ENCODE peak calls at places on chromosomes 5 and 9, in seven cellular contexts. One of them, this sample, is unnamed.

GRCh38 chr9:125100822-125101221 is 42.5 kb downstream of the SCAI start:
- DNase-seq in mucosa of descending colon: no peak
- DNase-seq in neural progenitor cell: no peak
- DNase-seq in PC-3: no peak
- DNase-seq in astrocyte: no peak
- DNase-seq in left ventricle myocardium inferior: no peak
- DNase-seq in MCF 10A: no peak
- DNase-seq in this sample: no peak

GRCh38 chr5:103475629-103476240 is 86.9 kb downstream of the NUDT12 start:
- DNase-seq in mucosa of descending colon: no peak
- DNase-seq in neural progenitor cell: peak; percentile 42
- DNase-seq in PC-3: peak; percentile 91
- DNase-seq in astrocyte: peak; percentile 17
- DNase-seq in left ventricle myocardium inferior: no peak
- DNase-seq in MCF 10A: peak; percentile 59
- DNase-seq in this sample: peak; percentile 5

GRCh38 chr5:135964670-135965320 is 10.0 kb upstream of the LECT2 start:
- DNase-seq in mucosa of descending colon: no peak
- DNase-seq in neural progenitor cell: no peak
- DNase-seq in PC-3: no peak
- DNase-seq in astrocyte: peak; percentile 58
- DNase-seq in left ventricle myocardium inferior: no peak
- DNase-seq in MCF 10A: no peak
- DNase-seq in this sample: no peak

GRCh38 chr9:98406469-98406868 is 151.0 kb upstream of the TBC1D2 start:
- DNase-seq in mucosa of descending colon: no peak
- DNase-seq in neural progenitor cell: no peak
- DNase-seq in PC-3: no peak
- DNase-seq in astrocyte: no peak
- DNase-seq in left ventricle myocardium inferior: no peak
- DNase-seq in MCF 10A: no peak
- DNase-seq in this sample: no peak

GRCh38 chr5:144237851-144238250 is 67.2 kb downstream of the KCTD16 start:
- DNase-seq in mucosa of descending colon: no peak
- DNase-seq in neural progenitor cell: no peak
- DNase-seq in PC-3: no peak
- DNase-seq in astrocyte: peak; percentile 1
- DNase-seq in left ventricle myocardium inferior: no peak
- DNase-seq in MCF 10A: peak; percentile 25
- DNase-seq in this sample: no peak

GRCh38 chr5:107542428-107542827 is 128.3 kb downstream of the EFNA5 start:
- DNase-seq in mucosa of descending colon: peak; percentile 25
- DNase-seq in neural progenitor cell: no peak
- DNase-seq in PC-3: peak; percentile 96
- DNase-seq in astrocyte: peak; percentile 84
- DNase-seq in left ventricle myocardium inferior: peak; percentile 55
- DNase-seq in MCF 10A: peak; percentile 99
- DNase-seq in this sample: no peak

GRCh38 chr9:89774971-89775370 is 170.2 kb downstream of the GADD45G start:
- DNase-seq in mucosa of descending colon: no peak
- DNase-seq in neural progenitor cell: no peak
- DNase-seq in PC-3: no peak
- DNase-seq in astrocyte: no peak
- DNase-seq in left ventricle myocardium inferior: no peak
- DNase-seq in MCF 10A: no peak
- DNase-seq in this sample: no peak

GRCh38 chr9:14238518-14238917 is 75.4 kb downstream of the NFIB start:
- DNase-seq in mucosa of descending colon: no peak
- DNase-seq in neural progenitor cell: peak; percentile 15
- DNase-seq in PC-3: peak; percentile 91
- DNase-seq in astrocyte: peak; percentile 71
- DNase-seq in left ventricle myocardium inferior: no peak
- DNase-seq in MCF 10A: peak; percentile 86
- DNase-seq in this sample: no peak

GRCh38 chr9:32142074-32142473 is 242.4 kb upstream of the ACO1 start:
- DNase-seq in mucosa of descending colon: no peak
- DNase-seq in neural progenitor cell: no peak
- DNase-seq in PC-3: no peak
- DNase-seq in astrocyte: no peak
- DNase-seq in left ventricle myocardium inferior: no peak
- DNase-seq in MCF 10A: no peak
- DNase-seq in this sample: no peak

GRCh38 chr9:90499741-90500140 is 142.9 kb downstream of the DIRAS2 start:
- DNase-seq in mucosa of descending colon: no peak
- DNase-seq in neural progenitor cell: no peak
- DNase-seq in PC-3: no peak
- DNase-seq in astrocyte: no peak
- DNase-seq in left ventricle myocardium inferior: no peak
- DNase-seq in MCF 10A: no peak
- DNase-seq in this sample: no peak

GRCh38 chr5:475704-476101 is 32.7 kb downstream of the EXOC3 start:
- DNase-seq in mucosa of descending colon: no peak
- DNase-seq in neural progenitor cell: no peak
- DNase-seq in PC-3: no peak
- DNase-seq in astrocyte: no peak
- DNase-seq in left ventricle myocardium inferior: no peak
- DNase-seq in MCF 10A: no peak
- DNase-seq in this sample: no peak

GRCh38 chr5:93511445-93511844 is 69.6 kb downstream of the NR2F1-AS1 start:
- DNase-seq in mucosa of descending colon: no peak
- DNase-seq in neural progenitor cell: no peak
- DNase-seq in PC-3: no peak
- DNase-seq in astrocyte: no peak
- DNase-seq in left ventricle myocardium inferior: no peak
- DNase-seq in MCF 10A: no peak
- DNase-seq in this sample: no peak

GRCh38 chr5:148376198-148376597 is 7.6 kb upstream of the FBXO38 start:
- DNase-seq in mucosa of descending colon: no peak
- DNase-seq in neural progenitor cell: no peak
- DNase-seq in PC-3: no peak
- DNase-seq in astrocyte: no peak
- DNase-seq in left ventricle myocardium inferior: no peak
- DNase-seq in MCF 10A: no peak
- DNase-seq in this sample: no peak

GRCh38 chr9:121350993-121351561 is 19.0 kb downstream of the STOM start:
- DNase-seq in mucosa of descending colon: peak; percentile 83
- DNase-seq in neural progenitor cell: no peak
- DNase-seq in PC-3: peak; percentile 72
- DNase-seq in astrocyte: peak; percentile 83
- DNase-seq in left ventricle myocardium inferior: peak; percentile 57
- DNase-seq in MCF 10A: peak; percentile 90
- DNase-seq in this sample: no peak

GRCh38 chr9:111094433-111095421 is 56.5 kb upstream of the LPAR1 start:
- DNase-seq in mucosa of descending colon: peak; percentile 27
- DNase-seq in neural progenitor cell: no peak
- DNase-seq in PC-3: peak; percentile 57
- DNase-seq in astrocyte: peak; percentile 68
- DNase-seq in left ventricle myocardium inferior: no peak
- DNase-seq in MCF 10A: peak; percentile 32
- DNase-seq in this sample: no peak

GRCh38 chr9:100472268-100472667 is 681 bp upstream of the TMEFF1 start:
- DNase-seq in mucosa of descending colon: no peak
- DNase-seq in neural progenitor cell: peak; percentile 6
- DNase-seq in PC-3: no peak
- DNase-seq in astrocyte: no peak
- DNase-seq in left ventricle myocardium inferior: no peak
- DNase-seq in MCF 10A: no peak
- DNase-seq in this sample: no peak

GRCh38 chr9:76534031-76534430 is 75.0 kb downstream of the GCNT1 start:
- DNase-seq in mucosa of descending colon: no peak
- DNase-seq in neural progenitor cell: no peak
- DNase-seq in PC-3: no peak
- DNase-seq in astrocyte: peak; percentile 94
- DNase-seq in left ventricle myocardium inferior: no peak
- DNase-seq in MCF 10A: no peak
- DNase-seq in this sample: no peak

GRCh38 chr9:113612216-113612747 is 148.8 kb downstream of the RGS3 start:
- DNase-seq in mucosa of descending colon: no peak
- DNase-seq in neural progenitor cell: no peak
- DNase-seq in PC-3: no peak
- DNase-seq in astrocyte: no peak
- DNase-seq in left ventricle myocardium inferior: no peak
- DNase-seq in MCF 10A: no peak
- DNase-seq in this sample: no peak

GRCh38 chr9:113611461-113612215 is 148.1 kb downstream of the RGS3 start:
- DNase-seq in mucosa of descending colon: no peak
- DNase-seq in neural progenitor cell: no peak
- DNase-seq in PC-3: no peak
- DNase-seq in astrocyte: no peak
- DNase-seq in left ventricle myocardium inferior: no peak
- DNase-seq in MCF 10A: no peak
- DNase-seq in this sample: no peak

GRCh38 chr9:113612828-113613227 is 149.3 kb downstream of the RGS3 start:
- DNase-seq in mucosa of descending colon: no peak
- DNase-seq in neural progenitor cell: no peak
- DNase-seq in PC-3: no peak
- DNase-seq in astrocyte: no peak
- DNase-seq in left ventricle myocardium inferior: no peak
- DNase-seq in MCF 10A: no peak
- DNase-seq in this sample: no peak

GRCh38 chr9:113608082-113608685 is 144.7 kb downstream of the RGS3 start:
- DNase-seq in mucosa of descending colon: no peak
- DNase-seq in neural progenitor cell: no peak
- DNase-seq in PC-3: no peak
- DNase-seq in astrocyte: no peak
- DNase-seq in left ventricle myocardium inferior: no peak
- DNase-seq in MCF 10A: no peak
- DNase-seq in this sample: no peak

DNA sequence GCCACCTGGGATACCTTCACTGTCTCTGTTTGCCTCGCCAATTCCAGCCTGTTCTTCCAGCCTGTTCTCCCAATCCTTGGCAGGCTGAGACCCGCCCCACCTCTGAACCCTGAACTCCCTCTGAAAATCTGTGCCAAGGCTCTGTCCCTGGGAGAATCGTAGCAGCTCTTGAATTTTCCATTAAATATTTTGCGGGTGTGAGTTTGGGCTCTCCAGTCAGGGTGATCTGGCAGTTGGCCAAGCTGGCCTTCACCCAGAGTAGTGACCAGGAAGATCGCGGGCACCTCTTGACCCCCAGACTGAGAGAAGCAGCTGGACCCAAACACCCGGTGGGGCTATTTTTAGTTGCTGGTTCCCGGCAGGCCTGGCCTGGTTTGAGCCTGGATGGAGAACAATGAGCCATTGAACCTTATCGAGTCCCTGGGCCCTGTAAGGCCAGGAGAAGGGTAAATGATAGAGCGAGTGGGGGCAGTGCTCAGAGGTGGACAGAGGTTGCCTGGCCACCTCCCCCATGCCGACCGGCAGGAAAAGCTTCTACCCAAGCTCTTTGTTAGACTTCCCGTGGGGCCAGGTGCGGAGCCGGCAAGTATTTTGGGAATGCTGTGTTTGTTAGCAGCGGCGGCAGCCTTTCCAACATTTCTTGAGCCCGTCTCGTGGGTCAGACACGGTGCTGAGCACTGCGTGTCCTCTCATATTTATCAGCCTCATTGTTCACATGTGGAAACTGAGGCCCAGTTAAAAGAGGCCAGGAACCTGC is 146.2 kb downstream of the RGS3 start:
- DNase-seq in mucosa of descending colon: peak; percentile 32
- DNase-seq in neural progenitor cell: peak; percentile 58
- DNase-seq in PC-3: no peak
- DNase-seq in astrocyte: no peak
- DNase-seq in left ventricle myocardium inferior: peak; percentile 87
- DNase-seq in MCF 10A: no peak
- DNase-seq in this sample: no peak
- TF ChIP-seq CTCF in mucosa of descending colon: no peak
- TF ChIP-seq CTCF in neural progenitor cell: no peak
- TF ChIP-seq CTCF in PC-3: no peak
- TF ChIP-seq CTCF in astrocyte: no peak
- TF ChIP-seq CTCF in left ventricle myocardium inferior: no peak
- TF ChIP-seq CTCF in MCF 10A: no peak
- TF ChIP-seq CTCF in this sample: no peak

DNA sequence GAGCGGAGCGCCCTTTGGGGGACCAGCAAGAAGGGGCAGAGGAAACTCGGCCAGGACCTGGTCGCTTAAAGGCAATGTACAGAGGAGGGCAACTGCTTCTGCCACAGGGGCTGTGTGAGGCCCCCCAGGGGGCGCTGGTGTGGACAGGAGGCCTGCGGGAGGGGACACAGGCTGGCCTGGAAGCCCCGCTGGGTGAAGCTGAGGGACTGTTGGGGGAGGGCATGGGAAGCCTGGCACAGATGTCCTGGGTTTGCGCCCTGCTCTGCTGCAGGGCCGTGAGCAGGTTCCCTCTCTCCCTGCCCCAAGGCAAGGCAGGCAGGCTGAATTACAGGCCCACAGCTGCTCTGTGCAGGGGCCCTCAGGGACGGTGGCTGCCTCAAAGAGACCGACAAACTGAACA is 5.4 kb downstream of the MED22 start:
- DNase-seq in mucosa of descending colon: no peak
- DNase-seq in neural progenitor cell: no peak
- DNase-seq in PC-3: no peak
- DNase-seq in astrocyte: no peak
- DNase-seq in left ventricle myocardium inferior: no peak
- DNase-seq in MCF 10A: no peak
- DNase-seq in this sample: no peak
- TF ChIP-seq CTCF in mucosa of descending colon: no peak
- TF ChIP-seq CTCF in neural progenitor cell: no peak
- TF ChIP-seq CTCF in PC-3: peak; percentile 23
- TF ChIP-seq CTCF in astrocyte: no peak
- TF ChIP-seq CTCF in left ventricle myocardium inferior: no peak
- TF ChIP-seq CTCF in MCF 10A: no peak
- TF ChIP-seq CTCF in this sample: no peak

GRCh38 chr5:65152131-65152530 is 329.6 kb downstream of the ADAMTS6 start:
- DNase-seq in mucosa of descending colon: no peak
- DNase-seq in neural progenitor cell: no peak
- DNase-seq in PC-3: peak; percentile 42
- DNase-seq in astrocyte: peak; percentile 39
- DNase-seq in left ventricle myocardium inferior: no peak
- DNase-seq in MCF 10A: no peak
- DNase-seq in this sample: no peak

GRCh38 chr5:65151632-65152031 is 330.1 kb downstream of the ADAMTS6 start:
- DNase-seq in mucosa of descending colon: peak; percentile 9
- DNase-seq in neural progenitor cell: no peak
- DNase-seq in PC-3: no peak
- DNase-seq in astrocyte: peak; percentile 22
- DNase-seq in left ventricle myocardium inferior: no peak
- DNase-seq in MCF 10A: no peak
- DNase-seq in this sample: no peak

DNA sequence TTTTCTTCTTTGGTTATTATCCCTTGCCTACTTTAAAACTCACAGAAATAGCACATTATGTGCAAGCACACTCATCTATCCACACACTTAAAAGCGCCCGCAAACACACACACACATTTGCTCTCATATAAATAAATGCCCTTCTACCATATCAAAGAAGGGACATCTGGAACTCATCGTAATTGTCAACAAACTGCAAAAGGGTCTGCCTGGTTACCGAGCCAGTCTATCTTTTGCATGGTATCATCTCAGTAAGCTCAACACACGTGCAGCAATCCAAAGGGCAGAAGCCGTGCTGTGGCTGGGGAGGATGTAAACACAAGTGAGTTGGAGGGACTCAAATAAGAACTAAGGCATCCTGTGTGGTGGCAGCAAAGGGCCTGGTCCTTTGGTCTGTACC is 331.1 kb downstream of the ADAMTS6 start:
- DNase-seq in mucosa of descending colon: no peak
- DNase-seq in neural progenitor cell: no peak
- DNase-seq in PC-3: no peak
- DNase-seq in astrocyte: no peak
- DNase-seq in left ventricle myocardium inferior: no peak
- DNase-seq in MCF 10A: no peak
- DNase-seq in this sample: no peak
- TF ChIP-seq CTCF in mucosa of descending colon: no peak
- TF ChIP-seq CTCF in neural progenitor cell: no peak
- TF ChIP-seq CTCF in PC-3: no peak
- TF ChIP-seq CTCF in astrocyte: no peak
- TF ChIP-seq CTCF in left ventricle myocardium inferior: no peak
- TF ChIP-seq CTCF in MCF 10A: no peak
- TF ChIP-seq CTCF in this sample: no peak

GRCh38 chr9:93496285-93496684 is 42.9 kb upstream of the FAM120AOS start:
- DNase-seq in mucosa of descending colon: no peak
- DNase-seq in neural progenitor cell: no peak
- DNase-seq in PC-3: no peak
- DNase-seq in astrocyte: no peak
- DNase-seq in left ventricle myocardium inferior: no peak
- DNase-seq in MCF 10A: no peak
- DNase-seq in this sample: no peak
- TF ChIP-seq CTCF in mucosa of descending colon: no peak
- TF ChIP-seq CTCF in neural progenitor cell: no peak
- TF ChIP-seq CTCF in PC-3: no peak
- TF ChIP-seq CTCF in astrocyte: no peak
- TF ChIP-seq CTCF in left ventricle myocardium inferior: no peak
- TF ChIP-seq CTCF in MCF 10A: no peak
- TF ChIP-seq CTCF in this sample: no peak